ENCODE peak calls at places on chromosomes 5 and 9, in four cellular contexts. One of them, this sample, is unnamed.

GRCh38 chr5:25006734-25007133 is 362.0 kb upstream of the CDH10 start:
- DNase-seq in IMR-90: no peak
- DNase-seq in trophoblast cell: peak; percentile 30
- DNase-seq in hepatocyte: peak; percentile 44
- DNase-seq in this sample: peak; percentile 5

GRCh38 chr5:102090770-102091169 is 205.3 kb downstream of the SLCO4C1 start:
- DNase-seq in IMR-90: no peak
- DNase-seq in trophoblast cell: no peak
- DNase-seq in hepatocyte: peak; percentile 74
- DNase-seq in this sample: peak; percentile 14

GRCh38 chr5:8714197-8714596 is 831.7 kb downstream of the SEMA5A start:
- DNase-seq in IMR-90: no peak
- DNase-seq in trophoblast cell: no peak
- DNase-seq in hepatocyte: no peak
- DNase-seq in this sample: no peak

GRCh38 chr9:73149371-73150067 is 2.1 kb upstream of the ANXA1 start:
- DNase-seq in IMR-90: peak; percentile 92
- DNase-seq in trophoblast cell: peak; percentile 77
- DNase-seq in hepatocyte: peak; percentile 80
- DNase-seq in this sample: no peak

GRCh38 chr9:129166962-129167557 is 11.0 kb downstream of the IER5L start:
- DNase-seq in IMR-90: peak; percentile 80
- DNase-seq in trophoblast cell: peak; percentile 89
- DNase-seq in hepatocyte: peak; percentile 92
- DNase-seq in this sample: peak; percentile 90

GRCh38 chr5:157265714-157266285 is at the start of gene CYFIP2:
- DNase-seq in IMR-90: peak; percentile 4
- DNase-seq in trophoblast cell: peak; percentile 51
- DNase-seq in hepatocyte: peak; percentile 87
- DNase-seq in this sample: no peak

GRCh38 chr5:7606840-7607453 is 211.0 kb downstream of the ADCY2 start:
- DNase-seq in IMR-90: no peak
- DNase-seq in trophoblast cell: peak; percentile 4
- DNase-seq in hepatocyte: no peak
- DNase-seq in this sample: no peak

GRCh38 chr5:172502969-172503368 is 48.6 kb upstream of the SH3PXD2B start:
- DNase-seq in IMR-90: no peak
- DNase-seq in trophoblast cell: peak; percentile 37
- DNase-seq in hepatocyte: no peak
- DNase-seq in this sample: no peak

GRCh38 chr5:81785311-81785710 is 34.4 kb upstream of the SSBP2 start:
- DNase-seq in IMR-90: no peak
- DNase-seq in trophoblast cell: no peak
- DNase-seq in hepatocyte: no peak
- DNase-seq in this sample: no peak

GRCh38 chr5:135999396-136000139 is 29.2 kb upstream of the TGFBI start:
- DNase-seq in IMR-90: peak; percentile 97
- DNase-seq in trophoblast cell: peak; percentile 18
- DNase-seq in hepatocyte: no peak
- DNase-seq in this sample: no peak

GRCh38 chr5:147989239-147989638 is 74.5 kb upstream of the SPINK5 start:
- DNase-seq in IMR-90: no peak
- DNase-seq in trophoblast cell: no peak
- DNase-seq in hepatocyte: no peak
- DNase-seq in this sample: no peak

GRCh38 chr5:10556331-10556807 is 7.5 kb upstream of the ANKRD33B start:
- DNase-seq in IMR-90: peak; percentile 78
- DNase-seq in trophoblast cell: peak; percentile 44
- DNase-seq in hepatocyte: no peak
- DNase-seq in this sample: peak; percentile 85

GRCh38 chr9:134365791-134366222 is 39.6 kb downstream of the RXRA start:
- DNase-seq in IMR-90: no peak
- DNase-seq in trophoblast cell: no peak
- DNase-seq in hepatocyte: peak; percentile 82
- DNase-seq in this sample: no peak

GRCh38 chr5:143442398-143442797 is 38.9 kb upstream of the NR3C1 start:
- DNase-seq in IMR-90: peak; percentile 71
- DNase-seq in trophoblast cell: no peak
- DNase-seq in hepatocyte: no peak
- DNase-seq in this sample: no peak

GRCh38 chr9:132019702-132020101 is 60.0 kb downstream of the MED27 start:
- DNase-seq in IMR-90: no peak
- DNase-seq in trophoblast cell: no peak
- DNase-seq in hepatocyte: no peak
- DNase-seq in this sample: no peak

GRCh38 chr9:111870774-111871542 is 25.7 kb upstream of the UGCG start:
- DNase-seq in IMR-90: no peak
- DNase-seq in trophoblast cell: no peak
- DNase-seq in hepatocyte: no peak
- DNase-seq in this sample: no peak

GRCh38 chr9:111863636-111864035 is 33.0 kb upstream of the UGCG start:
- DNase-seq in IMR-90: no peak
- DNase-seq in trophoblast cell: no peak
- DNase-seq in hepatocyte: no peak
- DNase-seq in this sample: no peak

GRCh38 chr9:111872886-111873285 is 23.7 kb upstream of the UGCG start:
- DNase-seq in IMR-90: no peak
- DNase-seq in trophoblast cell: no peak
- DNase-seq in hepatocyte: peak; percentile 19
- DNase-seq in this sample: no peak

GRCh38 chr9:111868475-111868874 is 28.1 kb upstream of the UGCG start:
- DNase-seq in IMR-90: no peak
- DNase-seq in trophoblast cell: peak; percentile 35
- DNase-seq in hepatocyte: no peak
- DNase-seq in this sample: no peak

GRCh38 chr9:111866976-111867375 is 29.6 kb upstream of the UGCG start:
- DNase-seq in IMR-90: peak; percentile 86
- DNase-seq in trophoblast cell: peak; percentile 53
- DNase-seq in hepatocyte: no peak
- DNase-seq in this sample: peak; percentile 45
- H2AFZ ChIP-seq in IMR-90: no peak overlapping the region
- H2AFZ ChIP-seq in trophoblast cell: no peak overlapping the region
- H2AFZ ChIP-seq in hepatocyte: no peak overlapping the region
- H2AFZ ChIP-seq in this sample: no peak overlapping the region

GRCh38 chr5:39517800-39518199 is 93.0 kb upstream of the DAB2 start:
- DNase-seq in IMR-90: peak; percentile 92
- DNase-seq in trophoblast cell: peak; percentile 41
- DNase-seq in hepatocyte: no peak
- DNase-seq in this sample: peak; percentile 30

GRCh38 chr5:39518516-39518915 is 93.7 kb upstream of the DAB2 start:
- DNase-seq in IMR-90: peak; percentile 85
- DNase-seq in trophoblast cell: no peak
- DNase-seq in hepatocyte: no peak
- DNase-seq in this sample: no peak

DNA sequence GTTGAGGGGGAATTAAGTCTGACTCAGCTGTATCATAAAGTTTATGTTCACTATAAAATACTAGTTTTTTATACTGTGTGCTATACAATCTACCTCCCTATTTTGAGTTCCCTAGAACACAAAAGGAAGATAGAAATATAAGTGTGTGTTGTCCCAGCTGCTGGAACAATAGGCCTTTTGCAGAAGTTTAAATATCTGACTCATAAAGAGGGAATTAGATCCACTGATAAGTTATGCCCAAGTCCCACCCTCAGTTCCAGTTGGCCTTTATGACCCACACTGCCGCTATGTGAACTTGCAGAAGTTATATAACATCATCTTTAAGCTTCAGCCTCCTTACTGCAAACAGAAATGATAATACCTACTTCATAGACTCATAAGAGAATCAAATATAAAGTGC is 88.5 kb upstream of the DAB2 start:
- DNase-seq in IMR-90: peak; percentile 6
- DNase-seq in trophoblast cell: peak; percentile 48
- DNase-seq in hepatocyte: no peak
- DNase-seq in this sample: peak; percentile 55
- H2AFZ ChIP-seq in IMR-90: no peak overlapping the region
- H2AFZ ChIP-seq in trophoblast cell: no peak overlapping the region
- H2AFZ ChIP-seq in hepatocyte: no peak overlapping the region
- H2AFZ ChIP-seq in this sample: no peak overlapping the region

DNA sequence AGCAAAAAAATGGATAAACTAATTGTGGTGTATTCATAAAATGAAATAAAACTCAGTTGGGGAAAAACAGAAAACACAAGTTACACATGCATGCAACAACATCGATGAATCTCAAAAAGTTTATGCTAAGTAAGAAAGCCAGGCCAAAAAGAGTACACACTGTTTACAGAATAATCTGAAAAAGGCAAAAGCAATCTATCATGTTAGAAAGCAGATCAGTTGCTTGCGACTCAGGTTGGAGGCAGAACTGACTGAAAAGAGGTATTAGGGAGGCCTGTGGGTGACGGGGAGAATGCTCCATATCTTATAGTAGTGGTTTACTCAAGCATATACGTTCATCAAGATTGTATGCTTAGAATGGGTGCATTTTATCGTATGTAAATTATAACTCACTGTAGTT is 119.2 kb downstream of the ARRDC3 start:
- DNase-seq in IMR-90: no peak
- DNase-seq in trophoblast cell: no peak
- DNase-seq in hepatocyte: no peak
- DNase-seq in this sample: no peak
- H2AFZ ChIP-seq in IMR-90: peak overlapping the region; percentile 34
- H2AFZ ChIP-seq in trophoblast cell: no peak overlapping the region
- H2AFZ ChIP-seq in hepatocyte: peak overlapping the region; percentile 2
- H2AFZ ChIP-seq in this sample: no peak overlapping the region

GRCh38 chr5:181052928-181053759 is 13.1 kb downstream of the BTNL9 start:
- DNase-seq in IMR-90: no peak
- DNase-seq in trophoblast cell: no peak
- DNase-seq in hepatocyte: peak; percentile 16
- DNase-seq in this sample: no peak
- H2AFZ ChIP-seq in IMR-90: peak overlapping the region; percentile 76
- H2AFZ ChIP-seq in trophoblast cell: peak overlapping the region; percentile 58
- H2AFZ ChIP-seq in hepatocyte: peak overlapping the region; percentile 84
- H2AFZ ChIP-seq in this sample: no peak overlapping the region

DNA sequence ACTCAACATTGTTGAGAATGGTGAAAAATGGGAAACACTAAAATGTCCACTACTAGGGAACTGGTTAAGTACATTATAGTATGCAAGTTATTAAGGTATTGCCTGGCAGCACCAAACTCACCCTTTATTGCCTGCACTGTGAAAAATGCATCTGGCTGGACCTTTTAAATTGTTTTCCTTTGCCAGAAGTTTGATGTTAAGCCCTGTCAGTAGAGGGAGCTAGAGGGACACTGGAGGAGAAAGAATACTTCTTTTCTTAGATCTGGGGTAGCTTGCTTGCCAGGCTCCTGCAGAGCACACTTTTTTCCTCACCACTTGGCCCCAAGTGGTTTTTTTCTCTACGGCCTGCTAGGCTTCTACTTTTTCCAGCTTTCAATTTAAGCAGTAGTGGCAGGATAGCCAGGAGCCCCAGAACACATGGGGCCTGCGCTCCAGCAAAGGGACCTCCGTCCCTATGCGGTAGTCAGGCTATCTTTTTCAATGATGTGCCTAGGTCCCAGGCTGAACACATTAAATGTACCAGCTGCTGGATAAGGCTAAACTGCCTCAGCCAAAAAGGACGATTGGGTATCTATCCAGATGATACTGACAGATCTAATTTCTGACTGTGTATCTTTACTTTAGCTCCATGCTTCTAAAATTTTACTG is 8.0 kb upstream of the HABP4 start:
- DNase-seq in IMR-90: peak; percentile 23
- DNase-seq in trophoblast cell: peak; percentile 80
- DNase-seq in hepatocyte: peak; percentile 44
- DNase-seq in this sample: peak; percentile 58
- H2AFZ ChIP-seq in IMR-90: no peak overlapping the region
- H2AFZ ChIP-seq in trophoblast cell: no peak overlapping the region
- H2AFZ ChIP-seq in hepatocyte: no peak overlapping the region
- H2AFZ ChIP-seq in this sample: no peak overlapping the region

This sample was measured in PC-9.